ENCODE peak calls at places on chromosomes 13 and 19, in seven cellular contexts. One of them, this sample, is unnamed.

GRCh38 chr13:51619614-51620013 is 35.4 kb downstream of the WDFY2 start:
- DNase-seq in activated naive CD4-positive, alpha-beta T cell treated with anti-CD3 and anti-CD28 coated beads for 36 hours: peak
- DNase-seq in stimulated activated CD4-positive, alpha-beta T cell treated with anti-CD3 and anti-CD28 coated beads, Interleukin-1b, Interleukin-23, amount 100 ng/mL, for 24 hours: no peak
- DNase-seq in transverse colon: no peak
- DNase-seq in posterior cingulate gyrus: no peak
- DNase-seq in NCI-H460: no peak
- DNase-seq in activated CD4-positive, CD25-positive, alpha-beta regulatory T cell: no peak
- DNase-seq in this sample: no peak

GRCh38 chr13:99434258-99434788 is 66.9 kb upstream of the TM9SF2 start:
- DNase-seq in activated naive CD4-positive, alpha-beta T cell treated with anti-CD3 and anti-CD28 coated beads for 36 hours: peak
- DNase-seq in stimulated activated CD4-positive, alpha-beta T cell treated with anti-CD3 and anti-CD28 coated beads, Interleukin-1b, Interleukin-23, amount 100 ng/mL, for 24 hours: peak
- DNase-seq in transverse colon: peak
- DNase-seq in posterior cingulate gyrus: no peak
- DNase-seq in NCI-H460: no peak
- DNase-seq in activated CD4-positive, CD25-positive, alpha-beta regulatory T cell: peak
- DNase-seq in this sample: no peak

GRCh38 chr13:57629821-57630235 is 1.7 kb upstream of the PCDH17 start:
- DNase-seq in activated naive CD4-positive, alpha-beta T cell treated with anti-CD3 and anti-CD28 coated beads for 36 hours: peak
- DNase-seq in stimulated activated CD4-positive, alpha-beta T cell treated with anti-CD3 and anti-CD28 coated beads, Interleukin-1b, Interleukin-23, amount 100 ng/mL, for 24 hours: no peak
- DNase-seq in transverse colon: peak
- DNase-seq in posterior cingulate gyrus: peak
- DNase-seq in NCI-H460: peak
- DNase-seq in activated CD4-positive, CD25-positive, alpha-beta regulatory T cell: no peak
- DNase-seq in this sample: no peak

GRCh38 chr19:6249296-6249695 is 30.5 kb downstream of the MLLT1 start:
- DNase-seq in activated naive CD4-positive, alpha-beta T cell treated with anti-CD3 and anti-CD28 coated beads for 36 hours: no peak
- DNase-seq in stimulated activated CD4-positive, alpha-beta T cell treated with anti-CD3 and anti-CD28 coated beads, Interleukin-1b, Interleukin-23, amount 100 ng/mL, for 24 hours: no peak
- DNase-seq in transverse colon: no peak
- DNase-seq in posterior cingulate gyrus: no peak
- DNase-seq in NCI-H460: no peak
- DNase-seq in activated CD4-positive, CD25-positive, alpha-beta regulatory T cell: no peak
- DNase-seq in this sample: no peak

GRCh38 chr13:51154029-51154555 is 43.0 kb upstream of the C13orf42 start:
- DNase-seq in activated naive CD4-positive, alpha-beta T cell treated with anti-CD3 and anti-CD28 coated beads for 36 hours: peak
- DNase-seq in stimulated activated CD4-positive, alpha-beta T cell treated with anti-CD3 and anti-CD28 coated beads, Interleukin-1b, Interleukin-23, amount 100 ng/mL, for 24 hours: no peak
- DNase-seq in transverse colon: no peak
- DNase-seq in posterior cingulate gyrus: no peak
- DNase-seq in NCI-H460: peak
- DNase-seq in activated CD4-positive, CD25-positive, alpha-beta regulatory T cell: no peak
- DNase-seq in this sample: no peak

GRCh38 chr19:47158879-47159509 is 28.4 kb downstream of the SAE1 start:
- DNase-seq in activated naive CD4-positive, alpha-beta T cell treated with anti-CD3 and anti-CD28 coated beads for 36 hours: peak
- DNase-seq in stimulated activated CD4-positive, alpha-beta T cell treated with anti-CD3 and anti-CD28 coated beads, Interleukin-1b, Interleukin-23, amount 100 ng/mL, for 24 hours: no peak
- DNase-seq in transverse colon: no peak
- DNase-seq in posterior cingulate gyrus: no peak
- DNase-seq in NCI-H460: no peak
- DNase-seq in activated CD4-positive, CD25-positive, alpha-beta regulatory T cell: peak
- DNase-seq in this sample: peak

GRCh38 chr19:38670921-38671398 is 23.5 kb downstream of the ACTN4 start:
- DNase-seq in activated naive CD4-positive, alpha-beta T cell treated with anti-CD3 and anti-CD28 coated beads for 36 hours: no peak
- DNase-seq in stimulated activated CD4-positive, alpha-beta T cell treated with anti-CD3 and anti-CD28 coated beads, Interleukin-1b, Interleukin-23, amount 100 ng/mL, for 24 hours: no peak
- DNase-seq in transverse colon: no peak
- DNase-seq in posterior cingulate gyrus: no peak
- DNase-seq in NCI-H460: no peak
- DNase-seq in activated CD4-positive, CD25-positive, alpha-beta regulatory T cell: no peak
- DNase-seq in this sample: no peak

GRCh38 chr13:87975035-87975434 is 303.9 kb downstream of the SLITRK5 start:
- DNase-seq in activated naive CD4-positive, alpha-beta T cell treated with anti-CD3 and anti-CD28 coated beads for 36 hours: no peak
- DNase-seq in stimulated activated CD4-positive, alpha-beta T cell treated with anti-CD3 and anti-CD28 coated beads, Interleukin-1b, Interleukin-23, amount 100 ng/mL, for 24 hours: no peak
- DNase-seq in transverse colon: no peak
- DNase-seq in posterior cingulate gyrus: no peak
- DNase-seq in NCI-H460: no peak
- DNase-seq in activated CD4-positive, CD25-positive, alpha-beta regulatory T cell: no peak
- DNase-seq in this sample: no peak

GRCh38 chr13:101289764-101290163 is 126.5 kb downstream of the NALCN start:
- DNase-seq in activated naive CD4-positive, alpha-beta T cell treated with anti-CD3 and anti-CD28 coated beads for 36 hours: no peak
- DNase-seq in stimulated activated CD4-positive, alpha-beta T cell treated with anti-CD3 and anti-CD28 coated beads, Interleukin-1b, Interleukin-23, amount 100 ng/mL, for 24 hours: no peak
- DNase-seq in transverse colon: no peak
- DNase-seq in posterior cingulate gyrus: peak
- DNase-seq in NCI-H460: no peak
- DNase-seq in activated CD4-positive, CD25-positive, alpha-beta regulatory T cell: no peak
- DNase-seq in this sample: peak

GRCh38 chr13:95714142-95714832 is 37.3 kb downstream of the DNAJC3 start:
- DNase-seq in activated naive CD4-positive, alpha-beta T cell treated with anti-CD3 and anti-CD28 coated beads for 36 hours: no peak
- DNase-seq in stimulated activated CD4-positive, alpha-beta T cell treated with anti-CD3 and anti-CD28 coated beads, Interleukin-1b, Interleukin-23, amount 100 ng/mL, for 24 hours: no peak
- DNase-seq in transverse colon: no peak
- DNase-seq in posterior cingulate gyrus: no peak
- DNase-seq in NCI-H460: peak
- DNase-seq in activated CD4-positive, CD25-positive, alpha-beta regulatory T cell: no peak
- DNase-seq in this sample: no peak

GRCh38 chr13:29901714-29902631 is 51.6 kb upstream of the UBL3 start:
- DNase-seq in activated naive CD4-positive, alpha-beta T cell treated with anti-CD3 and anti-CD28 coated beads for 36 hours: peak
- DNase-seq in stimulated activated CD4-positive, alpha-beta T cell treated with anti-CD3 and anti-CD28 coated beads, Interleukin-1b, Interleukin-23, amount 100 ng/mL, for 24 hours: no peak
- DNase-seq in transverse colon: peak
- DNase-seq in posterior cingulate gyrus: no peak
- DNase-seq in NCI-H460: no peak
- DNase-seq in activated CD4-positive, CD25-positive, alpha-beta regulatory T cell: no peak
- DNase-seq in this sample: peak

GRCh38 chr13:44972956-44973581 is 16.2 kb downstream of the NUFIP1 start:
- DNase-seq in activated naive CD4-positive, alpha-beta T cell treated with anti-CD3 and anti-CD28 coated beads for 36 hours: no peak
- DNase-seq in stimulated activated CD4-positive, alpha-beta T cell treated with anti-CD3 and anti-CD28 coated beads, Interleukin-1b, Interleukin-23, amount 100 ng/mL, for 24 hours: no peak
- DNase-seq in transverse colon: no peak
- DNase-seq in posterior cingulate gyrus: no peak
- DNase-seq in NCI-H460: peak
- DNase-seq in activated CD4-positive, CD25-positive, alpha-beta regulatory T cell: no peak
- DNase-seq in this sample: no peak

GRCh38 chr19:1730157-1730556 is 23.1 kb upstream of the ONECUT3 start:
- DNase-seq in activated naive CD4-positive, alpha-beta T cell treated with anti-CD3 and anti-CD28 coated beads for 36 hours: no peak
- DNase-seq in stimulated activated CD4-positive, alpha-beta T cell treated with anti-CD3 and anti-CD28 coated beads, Interleukin-1b, Interleukin-23, amount 100 ng/mL, for 24 hours: no peak
- DNase-seq in transverse colon: no peak
- DNase-seq in posterior cingulate gyrus: no peak
- DNase-seq in NCI-H460: no peak
- DNase-seq in activated CD4-positive, CD25-positive, alpha-beta regulatory T cell: no peak
- DNase-seq in this sample: no peak

GRCh38 chr13:111217661-111218060 is 102.6 kb downstream of the ARHGEF7 start:
- DNase-seq in activated naive CD4-positive, alpha-beta T cell treated with anti-CD3 and anti-CD28 coated beads for 36 hours: no peak
- DNase-seq in stimulated activated CD4-positive, alpha-beta T cell treated with anti-CD3 and anti-CD28 coated beads, Interleukin-1b, Interleukin-23, amount 100 ng/mL, for 24 hours: no peak
- DNase-seq in transverse colon: no peak
- DNase-seq in posterior cingulate gyrus: no peak
- DNase-seq in NCI-H460: no peak
- DNase-seq in activated CD4-positive, CD25-positive, alpha-beta regulatory T cell: no peak
- DNase-seq in this sample: no peak

GRCh38 chr19:1489463-1489971 is 633 bp downstream of the PCSK4 start:
- DNase-seq in activated naive CD4-positive, alpha-beta T cell treated with anti-CD3 and anti-CD28 coated beads for 36 hours: no peak
- DNase-seq in stimulated activated CD4-positive, alpha-beta T cell treated with anti-CD3 and anti-CD28 coated beads, Interleukin-1b, Interleukin-23, amount 100 ng/mL, for 24 hours: no peak
- DNase-seq in transverse colon: no peak
- DNase-seq in posterior cingulate gyrus: no peak
- DNase-seq in NCI-H460: no peak
- DNase-seq in activated CD4-positive, CD25-positive, alpha-beta regulatory T cell: no peak
- DNase-seq in this sample: no peak

GRCh38 chr13:21637296-21637695 is 33.3 kb upstream of the MICU2 start:
- DNase-seq in activated naive CD4-positive, alpha-beta T cell treated with anti-CD3 and anti-CD28 coated beads for 36 hours: peak
- DNase-seq in stimulated activated CD4-positive, alpha-beta T cell treated with anti-CD3 and anti-CD28 coated beads, Interleukin-1b, Interleukin-23, amount 100 ng/mL, for 24 hours: no peak
- DNase-seq in transverse colon: peak
- DNase-seq in posterior cingulate gyrus: peak
- DNase-seq in NCI-H460: no peak
- DNase-seq in activated CD4-positive, CD25-positive, alpha-beta regulatory T cell: no peak
- DNase-seq in this sample: peak

GRCh38 chr13:101673360-101674105 is 221.1 kb downstream of the ITGBL1 start:
- DNase-seq in activated naive CD4-positive, alpha-beta T cell treated with anti-CD3 and anti-CD28 coated beads for 36 hours: no peak
- DNase-seq in stimulated activated CD4-positive, alpha-beta T cell treated with anti-CD3 and anti-CD28 coated beads, Interleukin-1b, Interleukin-23, amount 100 ng/mL, for 24 hours: no peak
- DNase-seq in transverse colon: no peak
- DNase-seq in posterior cingulate gyrus: no peak
- DNase-seq in NCI-H460: no peak
- DNase-seq in activated CD4-positive, CD25-positive, alpha-beta regulatory T cell: no peak
- DNase-seq in this sample: no peak

GRCh38 chr19:38735257-38735686 is 9.0 kb downstream of the CAPN12 start:
- DNase-seq in activated naive CD4-positive, alpha-beta T cell treated with anti-CD3 and anti-CD28 coated beads for 36 hours: no peak
- DNase-seq in stimulated activated CD4-positive, alpha-beta T cell treated with anti-CD3 and anti-CD28 coated beads, Interleukin-1b, Interleukin-23, amount 100 ng/mL, for 24 hours: no peak
- DNase-seq in transverse colon: peak
- DNase-seq in posterior cingulate gyrus: no peak
- DNase-seq in NCI-H460: no peak
- DNase-seq in activated CD4-positive, CD25-positive, alpha-beta regulatory T cell: no peak
- DNase-seq in this sample: peak

GRCh38 chr19:41323023-41323422 is 13.1 kb downstream of the CCDC97 start:
- DNase-seq in activated naive CD4-positive, alpha-beta T cell treated with anti-CD3 and anti-CD28 coated beads for 36 hours: no peak
- DNase-seq in stimulated activated CD4-positive, alpha-beta T cell treated with anti-CD3 and anti-CD28 coated beads, Interleukin-1b, Interleukin-23, amount 100 ng/mL, for 24 hours: no peak
- DNase-seq in transverse colon: no peak
- DNase-seq in posterior cingulate gyrus: no peak
- DNase-seq in NCI-H460: no peak
- DNase-seq in activated CD4-positive, CD25-positive, alpha-beta regulatory T cell: no peak
- DNase-seq in this sample: no peak

GRCh38 chr19:55372316-55373081 is 2.2 kb upstream of the IL11 start:
- DNase-seq in activated naive CD4-positive, alpha-beta T cell treated with anti-CD3 and anti-CD28 coated beads for 36 hours: no peak
- DNase-seq in stimulated activated CD4-positive, alpha-beta T cell treated with anti-CD3 and anti-CD28 coated beads, Interleukin-1b, Interleukin-23, amount 100 ng/mL, for 24 hours: no peak
- DNase-seq in transverse colon: no peak
- DNase-seq in posterior cingulate gyrus: no peak
- DNase-seq in NCI-H460: no peak
- DNase-seq in activated CD4-positive, CD25-positive, alpha-beta regulatory T cell: no peak
- DNase-seq in this sample: peak

GRCh38 chr19:41708481-41708880 is at the start of gene CEACAM5:
- DNase-seq in activated naive CD4-positive, alpha-beta T cell treated with anti-CD3 and anti-CD28 coated beads for 36 hours: no peak
- DNase-seq in stimulated activated CD4-positive, alpha-beta T cell treated with anti-CD3 and anti-CD28 coated beads, Interleukin-1b, Interleukin-23, amount 100 ng/mL, for 24 hours: no peak
- DNase-seq in transverse colon: peak
- DNase-seq in posterior cingulate gyrus: no peak
- DNase-seq in NCI-H460: no peak
- DNase-seq in activated CD4-positive, CD25-positive, alpha-beta regulatory T cell: no peak
- DNase-seq in this sample: no peak

GRCh38 chr19:7004313-7004931 is 16.8 kb downstream of the MBD3L2B start:
- DNase-seq in activated naive CD4-positive, alpha-beta T cell treated with anti-CD3 and anti-CD28 coated beads for 36 hours: peak
- DNase-seq in stimulated activated CD4-positive, alpha-beta T cell treated with anti-CD3 and anti-CD28 coated beads, Interleukin-1b, Interleukin-23, amount 100 ng/mL, for 24 hours: no peak
- DNase-seq in transverse colon: no peak
- DNase-seq in posterior cingulate gyrus: no peak
- DNase-seq in NCI-H460: no peak
- DNase-seq in activated CD4-positive, CD25-positive, alpha-beta regulatory T cell: no peak
- DNase-seq in this sample: no peak

GRCh38 chr13:26679945-26680516 is 80.6 kb downstream of the GPR12 start:
- DNase-seq in activated naive CD4-positive, alpha-beta T cell treated with anti-CD3 and anti-CD28 coated beads for 36 hours: no peak
- DNase-seq in stimulated activated CD4-positive, alpha-beta T cell treated with anti-CD3 and anti-CD28 coated beads, Interleukin-1b, Interleukin-23, amount 100 ng/mL, for 24 hours: no peak
- DNase-seq in transverse colon: no peak
- DNase-seq in posterior cingulate gyrus: no peak
- DNase-seq in NCI-H460: no peak
- DNase-seq in activated CD4-positive, CD25-positive, alpha-beta regulatory T cell: no peak
- DNase-seq in this sample: no peak

This sample was measured in PC-9.